ENCODE peak calls at places on chromosomes 3 and 15, in eight cellular contexts. Z is stomach, I is GM23338, A is endothelial cell of umbilical vein, H is GM12878, Q is HL-60, T is K562, D is transverse colon. U is an unnamed sample.

GRCh38 chr3:155704771-155705559 is 39.9 kb downstream of the PLCH1 start:
- DNase-seq in Z (no peak), I (no peak), A (no peak), H (no peak), Q (no peak), T (no peak), D (no peak), U (no peak)

GRCh38 chr3:132394334-132394733 is 23.0 kb upstream of the DNAJC13 start:
- DNase-seq in Z (no peak), I (no peak), A (peak; percentile 42), H (no peak), Q (no peak), T (no peak), D (no peak), U (no peak)

GRCh38 chr3:45066109-45066801 is 40.2 kb downstream of the CLEC3B start:
- DNase-seq in Z (no peak), I (no peak), A (no peak), H (no peak), Q (no peak), T (no peak), D (no peak), U (no peak)

GRCh38 chr3:168801792-168802191 is 706.1 kb upstream of the GOLIM4 start:
- DNase-seq in Z (no peak), I (no peak), A (peak; percentile 69), H (no peak), Q (no peak), T (no peak), D (no peak), U (no peak)

GRCh38 chr3:66423791-66424190 is 77.0 kb downstream of the LRIG1 start:
- DNase-seq in Z (no peak), I (no peak), A (no peak), H (no peak), Q (no peak), T (no peak), D (no peak), U (no peak)

GRCh38 chr3:50154840-50155490 is at the start of gene SEMA3F:
- DNase-seq in Z (peak; percentile 83), I (peak; percentile 78), A (peak; percentile 72), H (no peak), Q (peak; percentile 12), T (peak; percentile 92), D (peak; percentile 80), U (peak; percentile 75)

GRCh38 chr15:99226802-99227201 is 22.6 kb downstream of the TTC23 start:
- DNase-seq in Z (no peak), I (no peak), A (no peak), H (no peak), Q (no peak), T (no peak), D (no peak), U (no peak)

GRCh38 chr3:63405882-63406281 is 127.8 kb downstream of the SYNPR start:
- DNase-seq in Z (no peak), I (peak; percentile 17), A (no peak), H (no peak), Q (no peak), T (no peak), D (no peak), U (no peak)

GRCh38 chr3:136929984-136930671 is 27.7 kb upstream of the IL20RB start:
- DNase-seq in Z (no peak), I (no peak), A (no peak), H (no peak), Q (peak; percentile 10), T (no peak), D (peak; percentile 75), U (peak; percentile 30)

GRCh38 chr15:81339321-81339720 is 15.4 kb upstream of the STARD5 start:
- DNase-seq in Z (no peak), I (no peak), A (no peak), H (no peak), Q (no peak), T (no peak), D (no peak), U (no peak)

GRCh38 chr3:57110797-57111196 is 50.3 kb downstream of the SPATA12 start:
- DNase-seq in Z (no peak), I (no peak), A (no peak), H (no peak), Q (no peak), T (no peak), D (no peak), U (no peak)

GRCh38 chr3:29594261-29594660 is 313.4 kb downstream of the RBMS3 start:
- DNase-seq in Z (no peak), I (no peak), A (no peak), H (no peak), Q (no peak), T (no peak), D (no peak), U (no peak)

GRCh38 chr3:18847583-18848197 is 300.6 kb upstream of the KCNH8 start:
- DNase-seq in Z (no peak), I (peak; percentile 60), A (no peak), H (no peak), Q (no peak), T (peak; percentile 22), D (no peak), U (no peak)

GRCh38 chr3:183991403-183991802 is 26.3 kb downstream of the ABCC5 start:
- DNase-seq in Z (no peak), I (no peak), A (no peak), H (no peak), Q (no peak), T (no peak), D (no peak), U (no peak)

GRCh38 chr3:74465652-74466415 is 148.6 kb downstream of the CNTN3 start:
- DNase-seq in Z (no peak), I (no peak), A (no peak), H (no peak), Q (no peak), T (no peak), D (no peak), U (no peak)

GRCh38 chr3:10996345-10997050 is 4.0 kb downstream of the SLC6A1 start:
- DNase-seq in Z (no peak), I (no peak), A (no peak), H (no peak), Q (no peak), T (no peak), D (no peak), U (no peak)

GRCh38 chr3:194138732-194139084 is 2.8 kb downstream of the HES1 start:
- DNase-seq in Z (no peak), I (no peak), A (no peak), H (no peak), Q (no peak), T (no peak), D (no peak), U (no peak)

GRCh38 chr3:156552973-156553372 is 1.9 kb downstream of the SSR3 start:
- DNase-seq in Z (no peak), I (no peak), A (no peak), H (no peak), Q (no peak), T (no peak), D (no peak), U (no peak)

DNA sequence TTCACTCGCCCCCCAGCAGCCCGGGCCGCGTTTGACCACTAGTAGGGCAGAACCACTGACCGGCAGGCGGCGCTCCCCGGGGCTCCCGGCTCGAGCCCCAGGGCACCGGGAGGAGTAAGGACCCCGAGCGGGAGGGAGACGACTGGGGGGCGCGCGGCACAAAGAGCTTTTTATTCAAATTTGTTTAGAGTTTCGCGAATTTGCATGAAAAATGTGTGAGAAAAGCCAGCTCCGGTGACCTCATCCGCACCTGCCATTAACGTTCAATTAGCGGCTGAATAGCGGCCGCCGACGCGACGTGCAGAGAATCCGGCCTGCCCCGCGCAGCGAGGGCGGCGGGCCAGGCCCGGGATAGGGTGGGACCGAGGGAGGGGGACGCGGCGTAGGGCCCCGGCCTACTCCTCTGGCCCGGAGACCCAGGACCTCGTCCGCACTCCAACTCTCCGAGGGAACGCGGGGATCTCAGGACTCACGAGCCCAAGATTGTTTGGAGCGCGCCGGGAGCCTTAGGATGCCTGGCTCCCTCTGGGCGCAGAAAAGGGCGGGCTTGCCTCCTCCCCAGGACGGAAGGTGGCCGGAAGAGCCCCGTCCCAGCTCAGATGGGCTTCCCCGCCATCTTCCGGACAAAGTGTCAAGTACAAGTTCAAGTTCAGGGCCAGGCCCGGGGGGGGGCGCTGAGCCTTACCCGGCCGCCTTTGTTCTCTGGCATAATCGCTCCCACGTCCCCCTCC is 64.9 kb upstream of the POLG start:
- DNase-seq in Z (no peak), I (peak; percentile 74), A (no peak), H (no peak), Q (no peak), T (peak; percentile 89), D (peak; percentile 21), U (no peak)
- TF ChIP-seq POLR2AphosphoS5 in Z (no peak), I (no peak), A (no peak), H (no peak), Q (no peak), T (no peak), D (no peak), U (no peak)

DNA sequence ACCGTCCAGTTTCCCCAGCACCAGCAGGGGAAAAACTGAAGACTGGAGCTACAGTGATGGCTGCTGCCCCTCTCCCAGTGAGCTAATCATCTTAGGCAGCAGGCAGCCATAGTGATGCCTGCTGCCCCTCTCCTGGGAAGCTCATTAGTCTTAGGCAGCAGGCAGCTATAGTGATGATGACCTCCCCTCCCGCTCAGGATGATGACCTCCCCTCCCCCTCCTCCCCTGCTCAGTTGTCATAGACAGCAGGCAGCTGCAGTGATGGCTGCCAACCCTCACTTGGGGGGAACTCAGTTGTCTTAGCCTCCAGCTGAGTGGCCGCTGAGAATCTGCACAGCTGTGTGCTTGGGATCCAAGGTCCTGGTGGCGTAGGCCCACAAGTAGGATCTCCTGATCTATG is 80.9 kb upstream of the MANF start:
- DNase-seq in Z (no peak), I (peak; percentile 16), A (no peak), H (no peak), Q (no peak), T (no peak), D (no peak), U (no peak)
- H3K27ac ChIP-seq in Z (no peak overlapping the region), I (no peak overlapping the region), A (no peak overlapping the region), H (no peak overlapping the region), Q (no peak overlapping the region), T (no peak overlapping the region), D (no peak overlapping the region), U (no peak overlapping the region)

GRCh38 chr15:74613953-74614743 is 1.5 kb upstream of the CLK3 start:
- DNase-seq in Z (no peak), I (peak; percentile 84), A (peak; percentile 77), H (no peak), Q (no peak), T (no peak), D (no peak), U (no peak)

GRCh38 chr15:74613089-74613952 is 2.3 kb upstream of the CLK3 start:
- DNase-seq in Z (no peak), I (no peak), A (no peak), H (no peak), Q (no peak), T (no peak), D (no peak), U (no peak)

GRCh38 chr15:74616020-74616939 is 644 bp downstream of the CLK3 start:
- DNase-seq in Z (peak; percentile 87), I (peak; percentile 48), A (peak; percentile 56), H (no peak), Q (peak; percentile 94), T (peak; percentile 58), D (peak; percentile 89), U (peak; percentile 71)

GRCh38 chr15:74615313-74616019 is at the start of gene CLK3:
- DNase-seq in Z (peak; percentile 98), I (peak; percentile 98), A (peak; percentile 89), H (peak; percentile 79), Q (peak; percentile 95), T (peak; percentile 94), D (peak; percentile 98), U (peak; percentile 95)

GRCh38 chr15:74614744-74615312 is 808 bp upstream of the CLK3 start:
- DNase-seq in Z (peak; percentile 84), I (peak; percentile 66), A (no peak), H (peak; percentile 62), Q (peak; percentile 52), T (peak; percentile 94), D (peak; percentile 90), U (peak; percentile 80)
- TF ChIP-seq POLR2AphosphoS5 in Z (peak; percentile 31), I (no peak), A (no peak), H (no peak), Q (no peak), T (peak; percentile 17), D (peak; percentile 46), U (peak; percentile 56)

GRCh38 chr3:46880884-46881818 is 3.6 kb downstream of the PTH1R start:
- DNase-seq in Z (no peak), I (peak; percentile 72), A (no peak), H (no peak), Q (no peak), T (peak; percentile 43), D (no peak), U (no peak)
- H3K27ac ChIP-seq in Z (peak overlapping the region; percentile 83), I (no peak overlapping the region), A (no peak overlapping the region), H (no peak overlapping the region), Q (no peak overlapping the region), T (no peak overlapping the region), D (peak overlapping the region; percentile 71), U (peak overlapping the region; percentile 92)